ENCODE peak calls at places on chromosomes 4 and X, in seven cellular contexts. E, Q, Y, M, J, N and Z are unnamed samples.

GRCh38 chrX:46180258-46180687 is 364.9 kb downstream of the ZNF674 start:
- DNase-seq in E (no peak), Q (no peak), Y (no peak), M (peak), J (peak), N (peak), Z (peak)

GRCh38 chrX:133171962-133172708 is 46.0 kb downstream of the TFDP3 start:
- DNase-seq in E (no peak), Q (no peak), Y (no peak), M (peak), J (no peak), N (peak), Z (peak)

GRCh38 chrX:30888526-30889146 is 418 bp downstream of the TAB3 start:
- DNase-seq in E (peak), Q (peak), Y (peak), M (no peak), J (peak), N (peak), Z (peak)

GRCh38 chr4:17468638-17469221 is 43.2 kb downstream of the QDPR start:
- DNase-seq in E (no peak), Q (no peak), Y (no peak), M (peak), J (peak), N (peak), Z (peak)

GRCh38 chr4:158496030-158496741 is 25.5 kb upstream of the RXFP1 start:
- DNase-seq in E (peak), Q (no peak), Y (peak), M (peak), J (peak), N (peak), Z (peak)

GRCh38 chr4:151801547-151802516 is 41.0 kb upstream of the GATB start:
- DNase-seq in E (peak), Q (peak), Y (peak), M (peak), J (peak), N (peak), Z (peak)

GRCh38 chrX:2299871-2300270 is 200.9 kb downstream of the DHRSX start:
- DNase-seq in E (no peak), Q (no peak), Y (no peak), M (no peak), J (no peak), N (no peak), Z (no peak)

GRCh38 chr4:55721651-55722050 is 85.6 kb upstream of the NMU start:
- DNase-seq in E (no peak), Q (no peak), Y (no peak), M (no peak), J (no peak), N (no peak), Z (no peak)

GRCh38 chr4:143353797-143354196 is 17.1 kb downstream of the GAB1 start:
- DNase-seq in E (no peak), Q (no peak), Y (no peak), M (no peak), J (no peak), N (no peak), Z (no peak)
- H3K4me3 ChIP-seq in E (no peak), Q (no peak), Y (no peak), M (no peak), J (no peak), N (no peak), Z (no peak)

DNA sequence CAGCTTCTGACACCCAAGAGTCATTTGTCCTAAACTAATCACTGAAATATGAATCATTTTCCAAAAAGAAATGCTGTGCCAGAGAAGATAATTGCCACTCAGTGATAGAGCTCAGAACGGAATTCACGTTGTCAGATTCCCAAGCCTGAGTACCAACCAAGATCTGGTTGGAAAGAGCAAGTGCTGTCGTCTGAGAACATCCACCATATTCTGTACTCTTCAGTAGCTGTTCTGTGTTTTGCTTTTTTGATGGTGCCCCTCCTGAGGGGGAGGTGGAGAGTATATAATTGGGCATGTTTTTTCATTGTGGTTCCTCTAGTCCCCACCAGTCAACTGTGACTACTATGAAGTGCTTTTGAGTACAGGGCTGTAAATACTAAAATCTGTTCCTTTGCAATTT is 13.2 kb downstream of the RUFY3 start:
- DNase-seq in E (no peak), Q (no peak), Y (no peak), M (no peak), J (no peak), N (peak), Z (no peak)
- H3K4me3 ChIP-seq in E (peak), Q (peak), Y (peak), M (peak), J (no peak), N (peak), Z (no peak)

GRCh38 chrX:110794601-110795000 is 1.0 kb downstream of the CHRDL1 start:
- DNase-seq in E (no peak), Q (no peak), Y (no peak), M (no peak), J (no peak), N (no peak), Z (no peak)

GRCh38 chrX:110791206-110791605 is 4.4 kb downstream of the CHRDL1 start:
- DNase-seq in E (no peak), Q (no peak), Y (no peak), M (no peak), J (no peak), N (no peak), Z (no peak)

DNA sequence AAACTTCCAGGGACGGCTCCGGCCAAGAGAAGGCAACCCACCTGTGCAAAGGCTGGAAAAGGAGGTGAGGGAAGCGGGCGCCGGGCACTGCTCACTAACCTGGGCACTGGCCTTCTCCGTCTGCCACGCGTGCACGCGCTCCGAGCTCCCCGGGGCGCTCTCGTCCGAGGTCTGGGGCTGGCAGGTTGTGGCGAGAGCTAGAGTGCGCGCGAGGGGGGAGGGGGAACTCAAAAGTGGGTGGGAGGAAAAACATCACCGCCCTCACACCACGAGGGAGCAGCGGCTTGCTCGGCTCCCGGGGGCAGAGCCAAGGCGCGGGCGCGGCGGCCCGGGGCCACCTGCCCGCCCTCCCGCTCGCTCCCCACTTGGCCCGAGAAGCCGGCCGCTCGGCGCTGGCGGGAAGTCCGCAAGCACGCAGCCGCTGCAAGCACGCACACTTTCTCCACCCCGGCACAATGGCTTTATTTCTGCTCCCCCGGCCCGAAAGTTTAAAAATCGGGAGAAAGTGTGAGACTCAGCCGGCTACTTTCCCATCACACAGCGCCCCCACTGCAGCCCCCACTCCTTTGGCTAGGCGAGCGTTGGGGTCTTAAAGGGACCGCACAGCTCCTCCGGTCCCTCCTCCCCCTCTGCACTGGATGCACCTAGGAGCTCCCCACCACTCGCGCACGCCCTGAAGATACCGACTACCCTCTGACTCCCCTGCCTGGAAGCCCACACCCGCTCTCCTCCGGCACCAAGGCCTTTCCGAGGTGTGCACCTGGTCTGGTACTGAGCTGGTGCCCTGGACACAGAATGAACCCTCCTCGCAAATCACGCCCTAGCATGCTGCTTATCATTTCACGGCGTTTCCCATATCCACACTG is at the start of gene CHRDL1:
- DNase-seq in E (peak), Q (no peak), Y (peak), M (peak), J (peak), N (peak), Z (peak)
- H3K4me3 ChIP-seq in E (peak), Q (no peak), Y (no peak), M (peak), J (peak), N (peak), Z (peak)

GRCh38 chr4:166902941-166903340 is 331.4 kb downstream of the SPOCK3 start:
- DNase-seq in E (no peak), Q (no peak), Y (no peak), M (no peak), J (no peak), N (no peak), Z (no peak)

GRCh38 chr4:166903408-166903807 is 330.9 kb downstream of the SPOCK3 start:
- DNase-seq in E (no peak), Q (no peak), Y (no peak), M (no peak), J (no peak), N (no peak), Z (no peak)
- H3K4me3 ChIP-seq in E (no peak), Q (no peak), Y (no peak), M (no peak), J (no peak), N (no peak), Z (no peak)

DNA sequence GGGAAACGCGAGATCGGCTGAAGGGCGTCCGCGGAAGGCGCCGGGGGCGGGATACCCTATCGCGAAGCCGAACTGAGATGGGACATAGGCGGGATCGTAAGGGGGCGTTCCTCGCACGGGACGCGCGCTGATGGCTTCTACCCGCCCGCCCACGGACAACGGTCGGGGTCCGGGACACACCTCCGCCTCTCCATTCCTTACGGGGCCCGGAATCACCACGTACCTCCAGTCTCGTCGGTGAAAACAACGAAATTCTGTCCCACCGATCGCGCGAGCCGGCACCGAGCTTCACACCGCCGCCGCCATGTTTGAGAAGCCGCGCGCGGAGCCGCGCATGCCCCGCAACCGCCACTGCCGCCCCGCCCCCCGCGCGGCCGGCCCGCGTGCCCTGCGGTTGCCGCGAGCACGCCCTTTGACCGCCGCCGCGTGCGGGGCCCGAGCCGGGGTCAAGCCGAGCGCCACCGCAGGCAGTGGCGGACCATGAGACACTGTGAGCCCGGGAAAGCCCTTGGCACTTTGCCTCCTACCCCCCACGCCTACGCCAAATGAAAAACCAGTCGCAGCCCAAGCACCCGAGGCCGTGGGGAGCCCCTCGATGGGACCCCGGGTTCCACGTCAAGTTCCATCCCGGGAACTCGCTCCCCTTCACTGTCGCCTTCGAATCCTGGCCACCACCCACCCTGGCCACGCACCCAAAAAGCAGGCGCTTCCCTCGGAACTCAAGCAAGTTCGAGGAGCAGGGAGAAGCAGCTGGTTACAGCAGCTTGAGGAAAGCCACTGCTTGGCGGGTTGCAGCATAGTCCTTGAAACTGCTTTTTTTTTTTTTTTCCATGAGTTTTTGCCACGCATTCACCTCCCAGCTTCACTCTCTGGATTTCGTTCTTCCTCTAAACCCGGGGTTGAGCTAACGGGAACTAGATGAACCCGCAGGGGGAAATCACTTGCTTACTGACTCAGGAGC is at the start of gene SCML2:
- DNase-seq in E (peak), Q (no peak), Y (peak), M (peak), J (peak), N (peak), Z (peak)
- H3K4me3 ChIP-seq in E (peak), Q (peak), Y (peak), M (peak), J (peak), N (peak), Z (peak)

GRCh38 chrX:70453024-70453618 is 8.5 kb downstream of the DLG3 start:
- DNase-seq in E (no peak), Q (no peak), Y (no peak), M (no peak), J (no peak), N (no peak), Z (no peak)

GRCh38 chrX:70454441-70455365 is 10.1 kb downstream of the DLG3 start:
- DNase-seq in E (peak), Q (peak), Y (peak), M (peak), J (peak), N (peak), Z (peak)

GRCh38 chrX:70455366-70456202 is 10.9 kb downstream of the DLG3 start:
- DNase-seq in E (no peak), Q (no peak), Y (peak), M (no peak), J (no peak), N (no peak), Z (peak)

GRCh38 chrX:70452143-70452733 is 7.6 kb downstream of the DLG3 start:
- DNase-seq in E (peak), Q (peak), Y (peak), M (peak), J (no peak), N (peak), Z (peak)

DNA sequence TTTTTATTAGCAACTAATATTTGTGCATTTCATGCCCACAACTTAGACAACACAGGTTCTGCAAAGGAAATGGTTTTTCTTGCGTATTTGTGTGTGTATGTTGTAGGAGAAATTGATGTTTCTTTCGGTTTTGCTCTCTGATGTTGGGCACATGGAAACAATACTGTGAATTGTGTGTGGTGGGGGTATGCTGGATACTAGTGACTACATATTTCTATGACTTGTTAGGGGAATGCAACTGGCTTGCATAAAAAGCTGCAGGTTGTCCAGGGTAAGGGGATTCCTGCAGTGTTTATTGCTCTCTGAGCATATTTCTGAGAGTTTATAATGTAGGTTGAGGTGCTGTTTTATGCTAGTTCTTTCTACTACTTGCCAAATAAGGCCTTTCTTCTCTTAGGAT is 11.6 kb downstream of the DLG3 start:
- DNase-seq in E (no peak), Q (no peak), Y (no peak), M (no peak), J (no peak), N (no peak), Z (no peak)
- H3K4me3 ChIP-seq in E (no peak), Q (peak), Y (no peak), M (no peak), J (no peak), N (no peak), Z (peak)

DNA sequence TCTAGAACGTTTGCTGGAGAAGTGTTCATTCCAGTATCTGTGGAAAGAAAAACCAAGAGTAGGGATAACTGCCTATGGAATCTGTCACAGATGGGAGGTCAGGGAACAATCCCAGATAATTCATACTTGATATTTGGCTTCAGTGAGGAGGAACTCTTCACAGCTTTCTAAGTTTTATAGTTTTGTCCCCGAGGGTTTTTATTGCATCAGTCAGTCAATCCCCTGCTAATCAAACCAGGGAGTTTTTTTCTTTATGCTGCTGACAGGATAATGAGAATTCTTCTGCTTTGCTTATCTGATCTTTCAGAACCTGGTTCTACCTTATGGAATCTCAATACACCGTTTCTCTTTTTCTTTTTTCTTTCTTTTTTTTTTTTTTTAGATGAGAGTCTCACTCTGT is 633 bp upstream of the TRIML2 start:
- DNase-seq in E (no peak), Q (no peak), Y (no peak), M (peak), J (no peak), N (no peak), Z (no peak)
- H3K4me3 ChIP-seq in E (no peak), Q (no peak), Y (no peak), M (peak), J (no peak), N (no peak), Z (no peak)